ENCODE peak calls at places on chromosomes 5 and 9, in eight cellular contexts. C, X, Q, H, G, K, R and D are unnamed samples.

GRCh38 chr9:1457460-1457859 is 407.3 kb downstream of the DMRT2 start:
- DNase-seq in C (no peak), X (no peak), Q (no peak), H (no peak), G (no peak), K (no peak), R (no peak), D (no peak)

GRCh38 chr5:58902305-58902704 is 319.4 kb downstream of the RAB3C start:
- DNase-seq in C (no peak), X (no peak), Q (no peak), H (no peak), G (no peak), K (no peak), R (no peak), D (no peak)

GRCh38 chr9:128683340-128684064 is 5.5 kb upstream of the SET start:
- DNase-seq in C (peak), X (peak), Q (peak), H (peak), G (peak), K (peak), R (no peak), D (peak)

GRCh38 chr5:63262191-63262981 is 683.8 kb downstream of the LRRC70 start:
- DNase-seq in C (no peak), X (no peak), Q (no peak), H (peak), G (peak), K (no peak), R (no peak), D (no peak)

GRCh38 chr5:168747987-168748777 is 169.0 kb upstream of the PANK3 start:
- DNase-seq in C (peak), X (peak), Q (peak), H (peak), G (no peak), K (peak), R (peak), D (peak)

GRCh38 chr9:1536522-1537170 is 478.5 kb upstream of the SMARCA2 start:
- DNase-seq in C (no peak), X (no peak), Q (no peak), H (no peak), G (no peak), K (no peak), R (no peak), D (no peak)

GRCh38 chr9:95452176-95452575 is 64.6 kb downstream of the PTCH1 start:
- DNase-seq in C (no peak), X (no peak), Q (no peak), H (no peak), G (no peak), K (no peak), R (no peak), D (no peak)

GRCh38 chr9:113219186-113219936 is 1.7 kb downstream of the FKBP15 start:
- DNase-seq in C (no peak), X (peak), Q (no peak), H (peak), G (no peak), K (no peak), R (no peak), D (no peak)

GRCh38 chr5:127515693-127516440 is 1.6 kb upstream of the PRRC1 start:
- DNase-seq in C (no peak), X (no peak), Q (no peak), H (no peak), G (no peak), K (no peak), R (no peak), D (no peak)

GRCh38 chr5:172315599-172316531 is 32.3 kb upstream of the UBTD2 start:
- DNase-seq in C (no peak), X (no peak), Q (no peak), H (no peak), G (no peak), K (no peak), R (no peak), D (no peak)

GRCh38 chr5:96279796-96280542 is 153.1 kb downstream of the PCSK1 start:
- DNase-seq in C (no peak), X (no peak), Q (no peak), H (peak), G (peak), K (no peak), R (no peak), D (no peak)

GRCh38 chr5:67431191-67431590 is 234.6 kb upstream of the CD180 start:
- DNase-seq in C (no peak), X (no peak), Q (no peak), H (no peak), G (no peak), K (no peak), R (no peak), D (no peak)

GRCh38 chr5:74595143-74595915 is 45.2 kb downstream of the ENC1 start:
- DNase-seq in C (no peak), X (no peak), Q (peak), H (peak), G (peak), K (no peak), R (no peak), D (no peak)

GRCh38 chr5:151740958-151741373 is 17.5 kb downstream of the ATOX1 start:
- DNase-seq in C (no peak), X (no peak), Q (no peak), H (peak), G (peak), K (no peak), R (no peak), D (no peak)

GRCh38 chr5:159331099-159331973 is 1.0 kb upstream of the IL12B start:
- DNase-seq in C (peak), X (peak), Q (peak), H (peak), G (peak), K (peak), R (peak), D (peak)

GRCh38 chr9:96087669-96088299 is 212.3 kb downstream of the ERCC6L2 start:
- DNase-seq in C (peak), X (no peak), Q (peak), H (no peak), G (no peak), K (no peak), R (no peak), D (peak)

GRCh38 chr5:157785781-157786180 is 42.3 kb downstream of the LSM11 start:
- DNase-seq in C (no peak), X (no peak), Q (no peak), H (no peak), G (no peak), K (no peak), R (no peak), D (no peak)

GRCh38 chr9:129402341-129402739 is 218.6 kb downstream of the C9orf50 start:
- DNase-seq in C (peak), X (no peak), Q (peak), H (no peak), G (no peak), K (no peak), R (no peak), D (peak)

GRCh38 chr9:122216798-122217418 is 11.8 kb downstream of the LHX6 start:
- DNase-seq in C (no peak), X (no peak), Q (peak), H (no peak), G (no peak), K (no peak), R (no peak), D (peak)

GRCh38 chr5:159971931-159972461 is 36.9 kb upstream of the TTC1 start:
- DNase-seq in C (peak), X (no peak), Q (peak), H (no peak), G (no peak), K (peak), R (no peak), D (peak)

GRCh38 chr5:149128023-149128875 is 13.0 kb upstream of the ABLIM3 start:
- DNase-seq in C (peak), X (peak), Q (peak), H (no peak), G (peak), K (peak), R (no peak), D (peak)

GRCh38 chr5:137095597-137095996 is 403.5 kb downstream of the SPOCK1 start:
- DNase-seq in C (no peak), X (no peak), Q (no peak), H (no peak), G (no peak), K (no peak), R (no peak), D (no peak)

GRCh38 chr9:14313951-14314423 is at the start of gene NFIB:
- DNase-seq in C (peak), X (no peak), Q (peak), H (no peak), G (peak), K (peak), R (no peak), D (peak)

GRCh38 chr5:132049093-132049492 is 11.4 kb upstream of the IL3 start:
- DNase-seq in C (no peak), X (no peak), Q (no peak), H (no peak), G (no peak), K (no peak), R (no peak), D (no peak)

GRCh38 chr9:35518212-35518917 is 28.5 kb downstream of the RUSC2 start:
- DNase-seq in C (peak), X (no peak), Q (peak), H (peak), G (peak), K (no peak), R (no peak), D (peak)

GRCh38 chr9:129335456-129336129 is 157.5 kb upstream of the IER5L start:
- DNase-seq in C (no peak), X (no peak), Q (peak), H (no peak), G (no peak), K (no peak), R (no peak), D (peak)

GRCh38 chr9:78663367-78663766 is 366.4 kb downstream of the PSAT1 start:
- DNase-seq in C (no peak), X (peak), Q (no peak), H (no peak), G (no peak), K (no peak), R (no peak), D (no peak)

GRCh38 chr9:129867138-129868032 is 32.1 kb downstream of the USP20 start:
- DNase-seq in C (no peak), X (no peak), Q (peak), H (no peak), G (no peak), K (no peak), R (no peak), D (peak)

GRCh38 chr9:19788614-19789271 is at the start of gene SLC24A2:
- DNase-seq in C (peak), X (no peak), Q (peak), H (no peak), G (no peak), K (no peak), R (no peak), D (peak)

GRCh38 chr5:164296603-164297080 is 791.2 kb downstream of the MAT2B start:
- DNase-seq in C (peak), X (no peak), Q (peak), H (no peak), G (peak), K (no peak), R (no peak), D (peak)

GRCh38 chr9:124894741-124895170 is 32.8 kb downstream of the ARPC5L start:
- DNase-seq in C (peak), X (peak), Q (peak), H (peak), G (peak), K (no peak), R (peak), D (peak)

GRCh38 chr9:107243757-107244156 is 39.3 kb upstream of the RAD23B start:
- DNase-seq in C (no peak), X (no peak), Q (no peak), H (peak), G (peak), K (peak), R (no peak), D (no peak)